ENCODE peak calls at places on chromosomes 11 and 22, in ten cellular contexts. One of them, this sample, is unnamed.

GRCh38 chr11:69218271-69218682 is 62.5 kb downstream of the SMIM38 start:
- DNase-seq in sigmoid colon: no peak
- DNase-seq in heart right ventricle: no peak
- DNase-seq in IMR-90: peak; percentile 15
- DNase-seq in Caco-2: peak; percentile 33
- DNase-seq in psoas muscle: no peak
- DNase-seq in endodermal cell: peak; percentile 29
- DNase-seq in thoracic aorta: no peak
- DNase-seq in fibroblast of lung: no peak
- DNase-seq in PC-3: no peak
- DNase-seq in this sample: no peak

GRCh38 chr11:41382927-41383326 is 76.5 kb downstream of the LRRC4C start:
- DNase-seq in heart right ventricle: no peak
- DNase-seq in sigmoid colon: no peak
- DNase-seq in IMR-90: no peak
- DNase-seq in thoracic aorta: no peak
- DNase-seq in psoas muscle: no peak
- DNase-seq in fibroblast of lung: peak; percentile 82
- DNase-seq in PC-3: peak; percentile 28
- DNase-seq in endodermal cell: no peak
- DNase-seq in Caco-2: no peak
- DNase-seq in this sample: peak; percentile 17

GRCh38 chr22:32082331-32082730 is 39.3 kb downstream of the SLC5A1 start:
- DNase-seq in heart right ventricle: no peak
- DNase-seq in psoas muscle: no peak
- DNase-seq in Caco-2: no peak
- DNase-seq in fibroblast of lung: peak; percentile 8
- DNase-seq in PC-3: no peak
- DNase-seq in sigmoid colon: no peak
- DNase-seq in IMR-90: no peak
- DNase-seq in endodermal cell: no peak
- DNase-seq in thoracic aorta: no peak
- DNase-seq in this sample: no peak

GRCh38 chr22:23115369-23115768 is 26.4 kb downstream of the RSPH14 start:
- DNase-seq in psoas muscle: no peak
- DNase-seq in sigmoid colon: no peak
- DNase-seq in PC-3: no peak
- DNase-seq in IMR-90: no peak
- DNase-seq in fibroblast of lung: no peak
- DNase-seq in thoracic aorta: no peak
- DNase-seq in heart right ventricle: no peak
- DNase-seq in Caco-2: no peak
- DNase-seq in endodermal cell: no peak
- DNase-seq in this sample: no peak

GRCh38 chr22:19394274-19395050 is 37.1 kb downstream of the HIRA start:
- DNase-seq in psoas muscle: no peak
- DNase-seq in endodermal cell: peak; percentile 25
- DNase-seq in sigmoid colon: no peak
- DNase-seq in thoracic aorta: no peak
- DNase-seq in heart right ventricle: no peak
- DNase-seq in Caco-2: no peak
- DNase-seq in PC-3: no peak
- DNase-seq in IMR-90: no peak
- DNase-seq in fibroblast of lung: no peak
- DNase-seq in this sample: no peak

GRCh38 chr11:33187851-33188722 is 26.8 kb upstream of the CSTF3 start:
- DNase-seq in psoas muscle: no peak
- DNase-seq in PC-3: no peak
- DNase-seq in heart right ventricle: no peak
- DNase-seq in sigmoid colon: no peak
- DNase-seq in fibroblast of lung: no peak
- DNase-seq in IMR-90: no peak
- DNase-seq in Caco-2: no peak
- DNase-seq in thoracic aorta: no peak
- DNase-seq in endodermal cell: no peak
- DNase-seq in this sample: no peak

GRCh38 chr11:130774703-130775102 is 141.6 kb downstream of the SNX19 start:
- DNase-seq in IMR-90: no peak
- DNase-seq in Caco-2: no peak
- DNase-seq in fibroblast of lung: no peak
- DNase-seq in heart right ventricle: peak; percentile 69
- DNase-seq in sigmoid colon: no peak
- DNase-seq in PC-3: peak; percentile 17
- DNase-seq in psoas muscle: no peak
- DNase-seq in endodermal cell: no peak
- DNase-seq in thoracic aorta: no peak
- DNase-seq in this sample: no peak

GRCh38 chr22:19051381-19051780 is 70.8 kb downstream of the DGCR2 start:
- DNase-seq in psoas muscle: no peak
- DNase-seq in sigmoid colon: no peak
- DNase-seq in PC-3: no peak
- DNase-seq in Caco-2: no peak
- DNase-seq in fibroblast of lung: no peak
- DNase-seq in thoracic aorta: no peak
- DNase-seq in endodermal cell: no peak
- DNase-seq in heart right ventricle: no peak
- DNase-seq in IMR-90: no peak
- DNase-seq in this sample: no peak

DNA sequence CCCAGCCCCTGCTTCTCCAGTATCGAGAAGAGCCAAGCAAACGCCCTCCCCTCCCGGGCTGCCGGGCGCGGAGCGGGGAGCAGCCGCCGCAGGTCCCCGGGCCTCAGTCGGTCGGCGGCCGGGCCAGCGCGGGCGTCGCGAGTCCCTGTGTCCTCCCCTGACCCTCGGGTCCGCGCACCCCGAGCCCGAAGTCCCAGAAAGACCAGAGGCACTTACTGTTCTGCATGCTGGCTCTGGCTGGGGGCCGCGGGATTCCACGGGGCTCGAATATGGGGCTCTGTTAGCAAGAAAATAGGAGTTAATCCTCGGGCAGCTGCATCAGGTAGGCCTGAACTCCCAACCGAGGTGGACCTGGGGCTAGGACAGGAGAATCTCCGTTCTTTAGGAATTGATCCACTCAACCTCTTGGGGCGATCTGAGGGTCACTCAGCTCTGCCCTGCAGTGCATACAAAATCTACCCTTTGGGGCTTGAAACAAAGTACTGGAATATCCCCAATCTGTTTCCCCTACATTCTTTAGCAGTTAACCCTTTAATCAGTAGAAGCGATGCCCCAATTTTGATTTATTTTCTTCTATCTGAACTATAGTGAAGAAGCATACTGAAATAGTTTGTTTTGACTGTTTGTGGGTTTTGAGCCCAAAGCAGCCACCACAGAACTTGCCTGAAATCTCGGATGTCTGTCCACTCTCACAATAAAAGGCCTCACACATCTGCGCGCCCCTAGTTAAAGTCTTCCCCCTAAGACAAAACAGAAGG is 4.8 kb downstream of the PAX6 start:
- DNase-seq in endodermal cell: no peak
- DNase-seq in psoas muscle: no peak
- DNase-seq in fibroblast of lung: peak; percentile 23
- DNase-seq in sigmoid colon: no peak
- DNase-seq in Caco-2: no peak
- DNase-seq in PC-3: no peak
- DNase-seq in thoracic aorta: no peak
- DNase-seq in IMR-90: no peak
- DNase-seq in heart right ventricle: no peak
- DNase-seq in this sample: no peak
- TF ChIP-seq CTCF in endodermal cell: no peak
- TF ChIP-seq CTCF in psoas muscle: no peak
- TF ChIP-seq CTCF in fibroblast of lung: no peak
- TF ChIP-seq CTCF in sigmoid colon: no peak
- TF ChIP-seq CTCF in Caco-2: no peak
- TF ChIP-seq CTCF in PC-3: no peak
- TF ChIP-seq CTCF in thoracic aorta: no peak
- TF ChIP-seq CTCF in IMR-90: no peak
- TF ChIP-seq CTCF in heart right ventricle: no peak
- TF ChIP-seq CTCF in this sample: no peak

GRCh38 chr11:57239348-57239747 is 2.3 kb upstream of the APLNR start:
- DNase-seq in PC-3: no peak
- DNase-seq in endodermal cell: no peak
- DNase-seq in sigmoid colon: no peak
- DNase-seq in IMR-90: no peak
- DNase-seq in thoracic aorta: no peak
- DNase-seq in psoas muscle: no peak
- DNase-seq in fibroblast of lung: no peak
- DNase-seq in Caco-2: no peak
- DNase-seq in heart right ventricle: no peak
- DNase-seq in this sample: no peak

GRCh38 chr11:57240007-57240406 is 3.0 kb upstream of the APLNR start:
- DNase-seq in heart right ventricle: no peak
- DNase-seq in endodermal cell: no peak
- DNase-seq in psoas muscle: no peak
- DNase-seq in PC-3: no peak
- DNase-seq in sigmoid colon: no peak
- DNase-seq in fibroblast of lung: no peak
- DNase-seq in Caco-2: no peak
- DNase-seq in thoracic aorta: no peak
- DNase-seq in IMR-90: no peak
- DNase-seq in this sample: no peak

GRCh38 chr11:57240757-57241156 is 3.7 kb upstream of the APLNR start:
- DNase-seq in endodermal cell: peak; percentile 89
- DNase-seq in heart right ventricle: no peak
- DNase-seq in sigmoid colon: no peak
- DNase-seq in fibroblast of lung: no peak
- DNase-seq in PC-3: no peak
- DNase-seq in Caco-2: no peak
- DNase-seq in IMR-90: no peak
- DNase-seq in psoas muscle: no peak
- DNase-seq in thoracic aorta: no peak
- DNase-seq in this sample: no peak

GRCh38 chr11:57235761-57236703 is 1.0 kb downstream of the APLNR start:
- DNase-seq in endodermal cell: no peak
- DNase-seq in heart right ventricle: no peak
- DNase-seq in PC-3: no peak
- DNase-seq in IMR-90: no peak
- DNase-seq in sigmoid colon: no peak
- DNase-seq in psoas muscle: no peak
- DNase-seq in fibroblast of lung: no peak
- DNase-seq in thoracic aorta: no peak
- DNase-seq in Caco-2: no peak
- DNase-seq in this sample: no peak

GRCh38 chr11:57237204-57237681 is at the start of gene APLNR:
- DNase-seq in PC-3: no peak
- DNase-seq in endodermal cell: peak; percentile 89
- DNase-seq in IMR-90: no peak
- DNase-seq in heart right ventricle: no peak
- DNase-seq in Caco-2: no peak
- DNase-seq in sigmoid colon: no peak
- DNase-seq in thoracic aorta: no peak
- DNase-seq in fibroblast of lung: no peak
- DNase-seq in psoas muscle: no peak
- DNase-seq in this sample: no peak
- H3K4me3 ChIP-seq in PC-3: no peak within 1 kb of the TSS
- H3K4me3 ChIP-seq in endodermal cell: no peak within 1 kb of the TSS
- H3K4me3 ChIP-seq in IMR-90: no peak within 1 kb of the TSS
- H3K4me3 ChIP-seq in heart right ventricle: peak within 1 kb of the TSS; percentile 61
- H3K4me3 ChIP-seq in Caco-2: no peak within 1 kb of the TSS
- H3K4me3 ChIP-seq in sigmoid colon: no peak within 1 kb of the TSS
- H3K4me3 ChIP-seq in thoracic aorta: no peak within 1 kb of the TSS
- H3K4me3 ChIP-seq in fibroblast of lung: no peak within 1 kb of the TSS
- H3K4me3 ChIP-seq in psoas muscle: peak within 1 kb of the TSS; percentile 60
- H3K4me3 ChIP-seq in this sample: no peak within 1 kb of the TSS

DNA sequence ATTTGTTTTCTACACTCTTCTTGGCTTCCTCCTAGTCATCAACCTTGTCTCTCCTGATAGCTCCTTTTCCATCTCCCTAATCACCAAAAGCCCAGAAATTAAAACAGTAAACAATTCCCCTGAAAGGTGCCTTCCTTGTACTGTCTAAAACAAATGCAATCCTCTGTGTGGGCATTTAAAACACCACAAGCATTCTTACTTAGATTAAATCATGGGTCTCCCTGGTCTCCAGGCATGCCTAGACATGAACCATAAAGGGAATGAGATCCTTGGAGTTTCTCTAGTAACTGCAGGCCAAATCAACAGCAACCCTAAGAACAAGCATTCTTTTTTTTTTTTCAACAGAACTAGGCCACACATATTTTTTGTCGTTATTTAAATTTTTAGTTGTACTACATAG is 1.9 kb downstream of the BTG4 start:
- DNase-seq in Caco-2: no peak
- DNase-seq in fibroblast of lung: peak; percentile 38
- DNase-seq in sigmoid colon: no peak
- DNase-seq in PC-3: no peak
- DNase-seq in psoas muscle: no peak
- DNase-seq in thoracic aorta: no peak
- DNase-seq in endodermal cell: no peak
- DNase-seq in IMR-90: peak; percentile 18
- DNase-seq in heart right ventricle: no peak
- DNase-seq in this sample: peak; percentile 97
- H3K27me3 ChIP-seq in Caco-2: no peaks in the 10 kb centered on the region
- H3K27me3 ChIP-seq in fibroblast of lung: no peaks in the 10 kb centered on the region
- H3K27me3 ChIP-seq in sigmoid colon: peaks cover 6% of the 10 kb centered on the region
- H3K27me3 ChIP-seq in PC-3: no peaks in the 10 kb centered on the region
- H3K27me3 ChIP-seq in psoas muscle: peaks cover 34% of the 10 kb centered on the region
- H3K27me3 ChIP-seq in thoracic aorta: peaks cover 12% of the 10 kb centered on the region
- H3K27me3 ChIP-seq in endodermal cell: peaks cover 66% of the 10 kb centered on the region
- H3K27me3 ChIP-seq in IMR-90: peaks cover 4% of the 10 kb centered on the region
- H3K27me3 ChIP-seq in heart right ventricle: peaks cover 64% of the 10 kb centered on the region
- H3K27me3 ChIP-seq in this sample: no peaks in the 10 kb centered on the region

GRCh38 chr11:25349537-25349936 is 852.7 kb downstream of the LUZP2 start:
- DNase-seq in Caco-2: no peak
- DNase-seq in thoracic aorta: no peak
- DNase-seq in endodermal cell: no peak
- DNase-seq in IMR-90: no peak
- DNase-seq in psoas muscle: no peak
- DNase-seq in sigmoid colon: no peak
- DNase-seq in PC-3: no peak
- DNase-seq in fibroblast of lung: no peak
- DNase-seq in heart right ventricle: no peak
- DNase-seq in this sample: no peak

GRCh38 chr11:25357133-25357532 is 860.3 kb downstream of the LUZP2 start:
- DNase-seq in psoas muscle: no peak
- DNase-seq in endodermal cell: no peak
- DNase-seq in heart right ventricle: no peak
- DNase-seq in PC-3: no peak
- DNase-seq in thoracic aorta: no peak
- DNase-seq in IMR-90: no peak
- DNase-seq in sigmoid colon: no peak
- DNase-seq in fibroblast of lung: no peak
- DNase-seq in Caco-2: no peak
- DNase-seq in this sample: no peak

DNA sequence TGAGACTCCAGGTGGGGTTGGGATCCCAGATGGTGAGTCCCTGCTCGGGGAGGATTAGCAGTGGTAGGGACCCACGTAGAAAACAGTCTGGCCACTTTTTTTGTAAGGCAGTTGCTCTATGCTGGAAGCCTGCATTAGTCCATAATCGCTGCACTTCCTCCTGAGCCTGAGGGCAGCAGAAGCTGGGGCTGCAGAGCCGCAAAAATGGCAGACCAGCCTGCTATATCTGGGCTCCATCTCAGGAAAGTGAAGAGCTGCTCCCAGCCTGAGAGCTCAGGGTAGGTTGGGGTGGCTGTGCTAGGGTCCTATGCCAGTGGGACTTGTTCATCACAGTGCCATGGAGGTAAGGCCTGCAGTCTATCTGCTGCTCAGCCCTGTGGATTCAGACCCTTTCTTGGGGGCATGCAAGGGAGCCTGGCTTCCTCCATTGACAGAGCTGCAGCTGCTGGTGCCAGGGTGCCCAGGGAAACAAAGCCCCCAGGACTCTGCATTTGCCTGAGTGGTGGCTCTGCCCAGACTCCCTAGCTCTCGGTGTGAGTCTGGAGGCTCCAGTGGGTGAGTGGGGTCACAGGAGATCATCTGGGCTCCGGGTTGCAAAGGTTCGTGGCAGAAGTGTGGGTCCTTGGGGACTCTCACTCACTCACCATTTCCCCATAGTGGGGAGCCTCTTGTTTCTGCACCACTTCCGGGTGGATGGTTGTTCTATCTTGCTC is 854.4 kb downstream of the LUZP2 start:
- DNase-seq in heart right ventricle: no peak
- DNase-seq in PC-3: no peak
- DNase-seq in Caco-2: no peak
- DNase-seq in sigmoid colon: no peak
- DNase-seq in psoas muscle: no peak
- DNase-seq in endodermal cell: no peak
- DNase-seq in thoracic aorta: no peak
- DNase-seq in IMR-90: no peak
- DNase-seq in fibroblast of lung: no peak
- DNase-seq in this sample: no peak
- TF ChIP-seq CTCF in heart right ventricle: no peak
- TF ChIP-seq CTCF in PC-3: no peak
- TF ChIP-seq CTCF in Caco-2: no peak
- TF ChIP-seq CTCF in sigmoid colon: no peak
- TF ChIP-seq CTCF in psoas muscle: no peak
- TF ChIP-seq CTCF in endodermal cell: no peak
- TF ChIP-seq CTCF in thoracic aorta: no peak
- TF ChIP-seq CTCF in IMR-90: no peak
- TF ChIP-seq CTCF in fibroblast of lung: no peak
- TF ChIP-seq CTCF in this sample: no peak

This sample was measured in bronchial epithelial cell.